ENCODE peak calls at places on chromosomes 13 and 19, in seven cellular contexts. One of them, this sample, is unnamed.

GRCh38 chr13:78326608-78327007 is 276.7 kb downstream of the POU4F1 start:
- DNase-seq in tibial nerve: no peak
- DNase-seq in bronchial epithelial cell: peak
- DNase-seq in stimulated activated CD8-positive, alpha-beta memory T cell treated with anti-CD3 and anti-CD28 coated beads, Interleukin-7, amount 100 ng/mL, for 1 hour: no peak
- DNase-seq in head of caudate nucleus: no peak
- DNase-seq in HL-60: peak
- DNase-seq in A549: no peak
- DNase-seq in this sample: peak

GRCh38 chr13:36356058-36356457 is 9.9 kb upstream of the SPART start:
- DNase-seq in HL-60: no peak
- DNase-seq in bronchial epithelial cell: no peak
- DNase-seq in tibial nerve: no peak
- DNase-seq in A549: no peak
- DNase-seq in head of caudate nucleus: no peak
- DNase-seq in stimulated activated CD8-positive, alpha-beta memory T cell treated with anti-CD3 and anti-CD28 coated beads, Interleukin-7, amount 100 ng/mL, for 1 hour: no peak
- DNase-seq in this sample: no peak

GRCh38 chr19:48964205-48965032 is 690 bp upstream of the FTL start:
- DNase-seq in stimulated activated CD8-positive, alpha-beta memory T cell treated with anti-CD3 and anti-CD28 coated beads, Interleukin-7, amount 100 ng/mL, for 1 hour: no peak
- DNase-seq in A549: peak
- DNase-seq in tibial nerve: no peak
- DNase-seq in HL-60: peak
- DNase-seq in bronchial epithelial cell: no peak
- DNase-seq in head of caudate nucleus: peak
- DNase-seq in this sample: no peak

GRCh38 chr19:14139944-14140343 is 3.6 kb upstream of the ASF1B start:
- DNase-seq in stimulated activated CD8-positive, alpha-beta memory T cell treated with anti-CD3 and anti-CD28 coated beads, Interleukin-7, amount 100 ng/mL, for 1 hour: no peak
- DNase-seq in bronchial epithelial cell: no peak
- DNase-seq in tibial nerve: no peak
- DNase-seq in HL-60: peak
- DNase-seq in head of caudate nucleus: no peak
- DNase-seq in A549: no peak
- DNase-seq in this sample: peak

GRCh38 chr13:95030948-95031347 is 270.3 kb downstream of the ABCC4 start:
- DNase-seq in HL-60: no peak
- DNase-seq in bronchial epithelial cell: no peak
- DNase-seq in tibial nerve: no peak
- DNase-seq in A549: no peak
- DNase-seq in head of caudate nucleus: no peak
- DNase-seq in stimulated activated CD8-positive, alpha-beta memory T cell treated with anti-CD3 and anti-CD28 coated beads, Interleukin-7, amount 100 ng/mL, for 1 hour: no peak
- DNase-seq in this sample: no peak

GRCh38 chr13:63625869-63626268 is 2210.2 kb upstream of the PCDH20 start:
- DNase-seq in A549: no peak
- DNase-seq in bronchial epithelial cell: peak
- DNase-seq in stimulated activated CD8-positive, alpha-beta memory T cell treated with anti-CD3 and anti-CD28 coated beads, Interleukin-7, amount 100 ng/mL, for 1 hour: no peak
- DNase-seq in head of caudate nucleus: no peak
- DNase-seq in tibial nerve: no peak
- DNase-seq in HL-60: no peak
- DNase-seq in this sample: peak

GRCh38 chr13:80952158-80952557 is 611.2 kb upstream of the SPRY2 start:
- DNase-seq in stimulated activated CD8-positive, alpha-beta memory T cell treated with anti-CD3 and anti-CD28 coated beads, Interleukin-7, amount 100 ng/mL, for 1 hour: no peak
- DNase-seq in head of caudate nucleus: no peak
- DNase-seq in A549: no peak
- DNase-seq in tibial nerve: no peak
- DNase-seq in HL-60: no peak
- DNase-seq in bronchial epithelial cell: no peak
- DNase-seq in this sample: no peak

GRCh38 chr13:101640797-101641400 is 188.4 kb downstream of the ITGBL1 start:
- DNase-seq in A549: no peak
- DNase-seq in bronchial epithelial cell: peak
- DNase-seq in tibial nerve: no peak
- DNase-seq in head of caudate nucleus: no peak
- DNase-seq in stimulated activated CD8-positive, alpha-beta memory T cell treated with anti-CD3 and anti-CD28 coated beads, Interleukin-7, amount 100 ng/mL, for 1 hour: no peak
- DNase-seq in HL-60: no peak
- DNase-seq in this sample: peak

GRCh38 chr19:17248011-17248776 is 2.5 kb upstream of the NR2F6 start:
- DNase-seq in A549: no peak
- DNase-seq in stimulated activated CD8-positive, alpha-beta memory T cell treated with anti-CD3 and anti-CD28 coated beads, Interleukin-7, amount 100 ng/mL, for 1 hour: no peak
- DNase-seq in head of caudate nucleus: no peak
- DNase-seq in bronchial epithelial cell: peak
- DNase-seq in HL-60: no peak
- DNase-seq in tibial nerve: no peak
- DNase-seq in this sample: no peak

GRCh38 chr13:39407138-39407537 is 195.9 kb downstream of the LHFPL6 start:
- DNase-seq in stimulated activated CD8-positive, alpha-beta memory T cell treated with anti-CD3 and anti-CD28 coated beads, Interleukin-7, amount 100 ng/mL, for 1 hour: no peak
- DNase-seq in A549: no peak
- DNase-seq in HL-60: no peak
- DNase-seq in head of caudate nucleus: no peak
- DNase-seq in bronchial epithelial cell: no peak
- DNase-seq in tibial nerve: no peak
- DNase-seq in this sample: no peak

GRCh38 chr19:58554494-58555368 is at the start of gene CHMP2A:
- DNase-seq in head of caudate nucleus: peak
- DNase-seq in bronchial epithelial cell: peak
- DNase-seq in A549: peak
- DNase-seq in tibial nerve: peak
- DNase-seq in stimulated activated CD8-positive, alpha-beta memory T cell treated with anti-CD3 and anti-CD28 coated beads, Interleukin-7, amount 100 ng/mL, for 1 hour: peak
- DNase-seq in HL-60: peak
- DNase-seq in this sample: peak

GRCh38 chr19:35661995-35662340 is 4.3 kb upstream of the UPK1A start:
- DNase-seq in head of caudate nucleus: no peak
- DNase-seq in HL-60: no peak
- DNase-seq in bronchial epithelial cell: no peak
- DNase-seq in A549: no peak
- DNase-seq in tibial nerve: no peak
- DNase-seq in stimulated activated CD8-positive, alpha-beta memory T cell treated with anti-CD3 and anti-CD28 coated beads, Interleukin-7, amount 100 ng/mL, for 1 hour: no peak
- DNase-seq in this sample: no peak

GRCh38 chr13:20566424-20566916 is 487 bp upstream of the IFT88 start:
- DNase-seq in A549: peak
- DNase-seq in bronchial epithelial cell: peak
- DNase-seq in head of caudate nucleus: peak
- DNase-seq in stimulated activated CD8-positive, alpha-beta memory T cell treated with anti-CD3 and anti-CD28 coated beads, Interleukin-7, amount 100 ng/mL, for 1 hour: no peak
- DNase-seq in tibial nerve: no peak
- DNase-seq in HL-60: no peak
- DNase-seq in this sample: peak

GRCh38 chr13:29411493-29411892 is 184.0 kb downstream of the SLC7A1 start:
- DNase-seq in HL-60: no peak
- DNase-seq in A549: no peak
- DNase-seq in tibial nerve: no peak
- DNase-seq in bronchial epithelial cell: peak
- DNase-seq in head of caudate nucleus: no peak
- DNase-seq in stimulated activated CD8-positive, alpha-beta memory T cell treated with anti-CD3 and anti-CD28 coated beads, Interleukin-7, amount 100 ng/mL, for 1 hour: no peak
- DNase-seq in this sample: no peak

GRCh38 chr19:38009650-38010229 is 102.7 kb downstream of the SIPA1L3 start:
- DNase-seq in HL-60: no peak
- DNase-seq in head of caudate nucleus: no peak
- DNase-seq in stimulated activated CD8-positive, alpha-beta memory T cell treated with anti-CD3 and anti-CD28 coated beads, Interleukin-7, amount 100 ng/mL, for 1 hour: no peak
- DNase-seq in A549: no peak
- DNase-seq in tibial nerve: no peak
- DNase-seq in bronchial epithelial cell: no peak
- DNase-seq in this sample: no peak

GRCh38 chr13:106143392-106143791 is 392.1 kb downstream of the EFNB2 start:
- DNase-seq in A549: no peak
- DNase-seq in HL-60: no peak
- DNase-seq in stimulated activated CD8-positive, alpha-beta memory T cell treated with anti-CD3 and anti-CD28 coated beads, Interleukin-7, amount 100 ng/mL, for 1 hour: no peak
- DNase-seq in tibial nerve: no peak
- DNase-seq in bronchial epithelial cell: peak
- DNase-seq in head of caudate nucleus: no peak
- DNase-seq in this sample: peak

GRCh38 chr13:59633290-59633689 is 530.4 kb downstream of the DIAPH3 start:
- DNase-seq in HL-60: no peak
- DNase-seq in A549: no peak
- DNase-seq in head of caudate nucleus: no peak
- DNase-seq in stimulated activated CD8-positive, alpha-beta memory T cell treated with anti-CD3 and anti-CD28 coated beads, Interleukin-7, amount 100 ng/mL, for 1 hour: no peak
- DNase-seq in tibial nerve: no peak
- DNase-seq in bronchial epithelial cell: no peak
- DNase-seq in this sample: no peak

GRCh38 chr13:106619688-106620555 is 52.0 kb upstream of the ARGLU1 start:
- DNase-seq in head of caudate nucleus: peak
- DNase-seq in bronchial epithelial cell: peak
- DNase-seq in A549: peak
- DNase-seq in stimulated activated CD8-positive, alpha-beta memory T cell treated with anti-CD3 and anti-CD28 coated beads, Interleukin-7, amount 100 ng/mL, for 1 hour: no peak
- DNase-seq in tibial nerve: no peak
- DNase-seq in HL-60: peak
- DNase-seq in this sample: peak